ENCODE peak calls at places on chromosomes 2 and 18, in eight cellular contexts. R is heart left ventricle, C is colonic mucosa, M is mammary epithelial cell, J is lung, V is tibial nerve, T is fibroblast of lung, O is stomach. S is an unnamed sample. For H3K9me3 and H3K36me3, the result is how much of the 10 kb centered on the place peaks cover.

GRCh38 chr2:127712999-127713398 is 11.7 kb downstream of the SFT2D3 start:
- DNase-seq in V (no peak), J (no peak), O (no peak), R (no peak), T (no peak), C (no peak), M (no peak), S (no peak)

GRCh38 chr2:24231461-24231881 is 56.6 kb downstream of the FAM228A start:
- DNase-seq in O (no peak), T (peak), R (no peak), C (no peak), J (no peak), V (no peak), M (peak), S (no peak)

GRCh38 chr2:160621748-160622147 is 128.1 kb upstream of the RBMS1 start:
- DNase-seq in C (no peak), V (no peak), M (no peak), T (no peak), O (no peak), R (no peak), J (no peak), S (no peak)

GRCh38 chr2:237137626-237138323 is 52.1 kb downstream of the COPS8 start:
- DNase-seq in R (no peak), M (no peak), V (no peak), O (no peak), C (no peak), J (no peak), T (no peak), S (no peak)

GRCh38 chr2:160813506-160813858 is 319.9 kb upstream of the RBMS1 start:
- DNase-seq in V (no peak), J (no peak), R (no peak), O (no peak), T (no peak), C (no peak), M (peak), S (no peak)

GRCh38 chr2:192070099-192070498 is 124.6 kb downstream of the TMEFF2 start:
- DNase-seq in R (no peak), J (no peak), O (no peak), C (no peak), V (no peak), M (no peak), T (peak), S (no peak)

GRCh38 chr18:66346833-66347595 is 256.9 kb downstream of the CDH19 start:
- DNase-seq in M (no peak), J (no peak), V (no peak), T (no peak), R (no peak), C (no peak), O (no peak), S (no peak)

GRCh38 chr2:16223481-16224177 is 283.3 kb downstream of the MYCN start:
- DNase-seq in V (no peak), M (no peak), R (no peak), O (no peak), J (no peak), C (no peak), T (no peak), S (no peak)

GRCh38 chr2:236969767-236970655 is 115.7 kb upstream of the COPS8 start:
- DNase-seq in O (peak), R (no peak), M (no peak), V (no peak), C (no peak), T (no peak), J (no peak), S (no peak)

GRCh38 chr18:68060871-68061270 is 544.4 kb upstream of the DSEL start:
- DNase-seq in C (no peak), T (peak), M (no peak), O (no peak), J (no peak), R (no peak), V (no peak), S (no peak)

GRCh38 chr2:207408086-207408794 is 121.5 kb upstream of the CREB1 start:
- DNase-seq in V (no peak), T (peak), O (peak), R (no peak), C (no peak), M (peak), J (peak), S (peak)

GRCh38 chr2:169828141-169828811 is 1.0 kb downstream of the UBR3 start:
- DNase-seq in R (peak), T (peak), O (no peak), V (no peak), J (peak), C (peak), M (peak), S (peak)

GRCh38 chr18:57223160-57223870 is 76.4 kb downstream of the BOD1L2 start:
- DNase-seq in J (no peak), O (no peak), V (no peak), T (peak), M (peak), C (no peak), R (no peak), S (no peak)

GRCh38 chr2:218323526-218324472 is 31.5 kb upstream of the TMBIM1 start:
- DNase-seq in T (peak), M (peak), R (no peak), V (no peak), J (peak), O (no peak), C (peak), S (peak)

GRCh38 chr2:205461169-205461568 is 221.1 kb upstream of the NRP2 start:
- DNase-seq in M (no peak), V (no peak), J (no peak), O (no peak), C (no peak), R (no peak), T (peak), S (no peak)

GRCh38 chr2:7073901-7074300 is 156.7 kb downstream of the RNF144A start:
- DNase-seq in O (no peak), C (no peak), M (no peak), T (no peak), J (no peak), R (no peak), V (no peak), S (no peak)

DNA sequence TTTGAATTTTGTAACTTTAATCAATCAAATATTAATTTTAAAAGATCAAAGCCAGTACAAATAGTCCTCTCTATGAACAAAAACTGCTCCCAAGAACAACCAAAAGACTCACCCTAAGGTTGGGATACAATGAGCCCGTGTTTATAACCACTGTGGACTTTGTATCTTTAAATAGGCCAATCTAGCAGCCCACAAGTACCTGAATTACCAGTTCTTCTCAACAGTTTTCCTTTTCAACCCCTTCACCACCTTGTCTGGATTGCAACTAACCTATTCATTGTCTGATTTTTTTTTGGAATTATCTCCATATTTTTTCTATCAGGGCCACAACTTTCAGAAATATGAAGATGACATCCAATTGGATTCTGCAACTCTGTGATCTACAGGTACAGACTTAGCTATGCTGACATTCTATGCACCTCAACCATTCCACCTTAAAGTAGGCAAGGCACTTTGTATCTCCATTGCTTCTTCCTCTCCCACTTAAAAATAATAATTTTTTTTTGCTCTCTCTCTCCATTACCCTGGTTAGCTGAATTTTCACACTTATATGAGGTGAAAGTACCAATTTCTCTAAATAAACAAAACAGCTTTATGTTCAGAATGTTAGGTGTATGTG is 81.9 kb upstream of the MAPRE2 start:
- DNase-seq in R (no peak), C (peak), M (no peak), O (no peak), J (no peak), T (no peak), V (no peak), S (peak)
- H3K9me3 ChIP-seq in R (under half), C (under half), M (under half), O (under half), J (under half), T (under half), V (under half), S (under half)

DNA sequence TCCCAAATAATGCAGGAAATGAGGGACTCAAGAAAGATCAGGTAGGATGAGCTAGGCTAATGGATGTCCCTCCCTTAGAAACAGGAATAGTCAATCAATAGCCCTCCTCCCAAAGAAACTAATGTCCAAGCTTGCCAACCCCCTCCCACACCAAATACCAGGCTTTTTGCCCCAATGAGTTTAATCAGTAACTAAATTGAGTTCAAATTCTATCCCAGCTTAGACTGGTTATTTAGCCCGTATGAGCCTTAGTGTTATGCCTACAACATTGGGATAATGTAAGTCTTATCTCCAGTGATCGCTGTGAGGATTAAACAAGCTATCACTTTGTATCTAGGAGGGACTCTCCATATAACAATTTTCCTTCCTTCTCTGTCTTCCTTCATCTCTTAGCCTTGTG is 310.7 kb downstream of the DPP10 start:
- DNase-seq in O (no peak), C (no peak), R (no peak), V (no peak), T (no peak), M (no peak), J (no peak), S (no peak)
- H3K36me3 ChIP-seq in O (under half), C (under half), R (under half), V (under half), T (under half), M (under half), J (under half), S (under half)

GRCh38 chr2:86556508-86556907 is 6.7 kb downstream of the CHMP3 start:
- DNase-seq in C (peak), J (no peak), R (no peak), O (no peak), T (no peak), V (no peak), M (no peak), S (no peak)

DNA sequence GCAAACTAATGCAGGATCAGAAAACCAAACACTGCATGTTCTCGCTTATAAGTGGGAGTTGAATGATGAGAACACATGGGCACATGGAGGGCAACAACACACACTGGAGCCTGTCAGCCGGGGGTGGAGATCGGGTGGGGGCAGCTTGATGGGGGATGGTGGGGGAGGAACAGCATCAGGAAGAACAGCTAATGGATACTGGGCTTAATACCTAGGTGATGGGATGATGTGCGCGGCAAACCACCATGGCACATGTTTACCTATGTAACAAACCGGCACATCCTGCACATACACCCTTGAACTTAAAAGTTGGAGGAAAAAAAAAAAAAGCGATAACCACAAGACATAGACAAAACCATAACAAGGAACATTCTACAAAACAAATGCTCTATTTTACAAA is 10.4 kb downstream of the CHMP3 start:
- DNase-seq in V (no peak), C (no peak), T (no peak), R (no peak), J (no peak), O (no peak), M (no peak), S (peak)
- H3K9me3 ChIP-seq in V (under half), C (under half), T (under half), R (under half), J (under half), O (under half), M (under half), S (under half)

DNA sequence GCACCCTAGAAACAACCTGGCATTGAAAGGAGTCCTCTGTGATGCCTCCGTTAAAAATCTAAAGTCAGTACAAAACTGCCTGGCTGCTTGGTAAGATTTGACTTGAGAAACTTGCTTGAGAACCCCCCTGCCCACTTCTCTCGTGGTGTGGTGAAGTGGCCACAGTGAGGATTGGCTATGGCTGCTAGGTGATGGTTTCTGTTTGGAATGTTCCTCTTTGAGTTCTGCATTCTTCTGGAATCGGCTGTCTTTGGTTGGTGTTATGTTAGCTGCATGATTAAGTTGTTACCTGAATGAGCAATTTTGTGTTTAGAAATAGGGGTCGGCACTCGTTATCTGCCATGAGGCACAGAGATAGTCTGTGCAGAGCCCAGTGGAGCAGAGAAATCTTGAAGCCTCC is 21.7 kb upstream of the SAG start:
- DNase-seq in T (peak), V (no peak), M (peak), R (no peak), C (no peak), J (no peak), O (no peak), S (no peak)
- H3K36me3 ChIP-seq in T (under half), V (under half), M (under half), R (under half), C (under half), J (under half), O (half or more), S (under half)

DNA sequence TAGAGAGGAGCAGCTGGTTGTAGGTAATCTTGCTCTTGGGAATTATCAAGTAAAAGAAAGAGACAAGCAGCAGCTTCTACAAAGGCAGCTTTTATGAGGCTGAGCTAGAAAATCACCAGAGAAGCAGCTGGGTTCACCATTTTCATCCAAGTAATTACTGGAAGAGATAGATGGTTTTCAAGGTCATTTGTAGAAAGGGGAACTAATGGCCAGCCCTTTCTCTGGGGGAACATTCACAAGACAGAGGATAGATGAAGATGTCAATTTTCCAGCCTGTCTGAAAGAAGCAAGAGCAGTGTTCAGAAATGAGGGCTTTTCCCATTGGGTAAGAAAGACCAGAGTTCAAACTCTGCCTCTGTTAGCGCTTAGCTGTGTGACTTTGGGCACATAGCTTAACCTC is 112.9 kb downstream of the RND3 start:
- DNase-seq in M (no peak), V (no peak), O (no peak), C (no peak), J (no peak), T (no peak), R (peak), S (no peak)
- H3K9me3 ChIP-seq in M (under half), V (under half), O (under half), C (under half), J (under half), T (under half), R (under half), S (under half)

GRCh38 chr2:101286684-101287083 is 21.8 kb downstream of the RNF149 start:
- DNase-seq in T (no peak), J (no peak), O (no peak), M (no peak), C (no peak), R (no peak), V (no peak), S (no peak)

GRCh38 chr2:101277111-101277510 is 24.4 kb downstream of the CNOT11 start:
- DNase-seq in J (peak), T (peak), M (no peak), V (no peak), C (no peak), R (no peak), O (peak), S (no peak)

GRCh38 chr2:101282980-101283379 is 25.5 kb downstream of the RNF149 start:
- DNase-seq in C (no peak), V (no peak), J (no peak), T (no peak), O (no peak), M (no peak), R (no peak), S (no peak)

GRCh38 chr2:101278925-101279324 is 26.2 kb downstream of the CNOT11 start:
- DNase-seq in T (no peak), C (no peak), J (no peak), O (no peak), V (no peak), R (no peak), M (no peak), S (no peak)

GRCh38 chr2:101281482-101281881 is 27.0 kb downstream of the RNF149 start:
- DNase-seq in R (no peak), M (no peak), C (no peak), J (no peak), V (no peak), O (no peak), T (no peak), S (no peak)
- H3K36me3 ChIP-seq in R (under half), M (under half), C (under half), J (under half), V (under half), O (half or more), T (under half), S (under half)